ENCODE peak calls at places on chromosome 12, in five cellular contexts. Q, V, W, U and M are unnamed samples.
A peak's percentile ranks its signal among the peaks of the same experiment; 100 is the strongest.

GRCh38 chr12:71636704-71637115 is 26.9 kb downstream of the ZFC3H1 start:
- DNase-seq in Q (no peak), V (no peak), W (peak; percentile 76), U (peak; percentile 62), M (peak; percentile 61)

GRCh38 chr12:2737656-2738241 is 57.0 kb upstream of the FKBP4 start:
- DNase-seq in Q (no peak), V (no peak), W (no peak), U (no peak), M (no peak)

GRCh38 chr12:27771470-27772327 is 8.3 kb upstream of the KLHL42 start:
- DNase-seq in Q (no peak), V (no peak), W (no peak), U (no peak), M (no peak)

GRCh38 chr12:4828176-4828575 is 81.5 kb upstream of the KCNA1 start:
- DNase-seq in Q (no peak), V (no peak), W (no peak), U (no peak), M (no peak)

GRCh38 chr12:54572881-54573280 is 15.6 kb downstream of the PPP1R1A start:
- DNase-seq in Q (no peak), V (no peak), W (no peak), U (no peak), M (no peak)

GRCh38 chr12:116898675-116899074 is 12.1 kb upstream of the FBXW8 start:
- DNase-seq in Q (no peak), V (no peak), W (no peak), U (no peak), M (no peak)

GRCh38 chr12:47751561-47751960 is 7.1 kb downstream of the RAPGEF3 start:
- DNase-seq in Q (no peak), V (no peak), W (no peak), U (no peak), M (no peak)

GRCh38 chr12:78483767-78484315 is 380.7 kb upstream of the SYT1 start:
- DNase-seq in Q (no peak), V (no peak), W (no peak), U (no peak), M (no peak)

GRCh38 chr12:92502417-92503028 is 200.3 kb upstream of the PLEKHG7 start:
- DNase-seq in Q (peak; percentile 28), V (no peak), W (peak; percentile 50), U (no peak), M (no peak)

GRCh38 chr12:124588689-124589318 is 21.4 kb upstream of the NCOR2 start:
- DNase-seq in Q (no peak), V (no peak), W (no peak), U (peak; percentile 87), M (no peak)

GRCh38 chr12:105099355-105099754 is 8.2 kb upstream of the WASHC4 start:
- DNase-seq in Q (no peak), V (no peak), W (no peak), U (no peak), M (no peak)

GRCh38 chr12:93519859-93520258 is 52.5 kb downstream of the MRPL42 start:
- DNase-seq in Q (no peak), V (no peak), W (no peak), U (no peak), M (no peak)

GRCh38 chr12:93518725-93519124 is 51.4 kb downstream of the MRPL42 start:
- DNase-seq in Q (no peak), V (no peak), W (no peak), U (peak; percentile 73), M (no peak)

GRCh38 chr12:93521225-93521854 is 51.1 kb upstream of the SOCS2 start:
- DNase-seq in Q (no peak), V (peak; percentile 72), W (no peak), U (peak; percentile 41), M (no peak)

GRCh38 chr12:93524386-93525133 is 47.9 kb upstream of the SOCS2 start:
- DNase-seq in Q (no peak), V (peak; percentile 34), W (no peak), U (no peak), M (no peak)

DNA sequence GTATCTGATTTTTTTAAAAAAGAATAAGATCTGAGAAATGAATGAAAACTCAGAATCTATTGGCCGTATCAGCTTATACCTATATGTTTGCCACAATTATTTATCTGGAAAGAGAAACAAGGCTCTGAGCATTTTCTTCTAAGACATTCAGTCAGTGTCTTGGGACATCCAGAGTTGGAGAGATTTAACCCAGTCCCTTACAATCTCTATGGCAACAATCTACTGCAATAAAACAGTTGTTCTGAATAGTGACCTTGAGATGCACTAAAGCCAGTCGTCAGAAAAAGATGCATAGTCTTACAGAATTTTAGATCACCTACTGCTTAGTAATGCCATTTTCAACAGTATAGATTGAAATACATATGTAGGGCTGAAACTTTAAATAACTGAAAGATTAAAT is 52.0 kb upstream of the SOCS2 start:
- DNase-seq in Q (no peak), V (no peak), W (no peak), U (no peak), M (peak; percentile 16)
- H3K4me1 ChIP-seq in Q (no peaks in the 10 kb centered on the region), V (no peaks in the 10 kb centered on the region), W (no peaks in the 10 kb centered on the region), U (no peaks in the 10 kb centered on the region), M (no peaks in the 10 kb centered on the region)

GRCh38 chr12:133222211-133222610 is 13.5 kb downstream of the ANHX start:
- DNase-seq in Q (no peak), V (no peak), W (no peak), U (no peak), M (no peak)
- H3K9me3 ChIP-seq in Q (no peaks in the 10 kb centered on the region), V (peaks cover 94% of the 10 kb centered on the region), W (no peaks in the 10 kb centered on the region), U (no peaks in the 10 kb centered on the region), M (no peaks in the 10 kb centered on the region)

DNA sequence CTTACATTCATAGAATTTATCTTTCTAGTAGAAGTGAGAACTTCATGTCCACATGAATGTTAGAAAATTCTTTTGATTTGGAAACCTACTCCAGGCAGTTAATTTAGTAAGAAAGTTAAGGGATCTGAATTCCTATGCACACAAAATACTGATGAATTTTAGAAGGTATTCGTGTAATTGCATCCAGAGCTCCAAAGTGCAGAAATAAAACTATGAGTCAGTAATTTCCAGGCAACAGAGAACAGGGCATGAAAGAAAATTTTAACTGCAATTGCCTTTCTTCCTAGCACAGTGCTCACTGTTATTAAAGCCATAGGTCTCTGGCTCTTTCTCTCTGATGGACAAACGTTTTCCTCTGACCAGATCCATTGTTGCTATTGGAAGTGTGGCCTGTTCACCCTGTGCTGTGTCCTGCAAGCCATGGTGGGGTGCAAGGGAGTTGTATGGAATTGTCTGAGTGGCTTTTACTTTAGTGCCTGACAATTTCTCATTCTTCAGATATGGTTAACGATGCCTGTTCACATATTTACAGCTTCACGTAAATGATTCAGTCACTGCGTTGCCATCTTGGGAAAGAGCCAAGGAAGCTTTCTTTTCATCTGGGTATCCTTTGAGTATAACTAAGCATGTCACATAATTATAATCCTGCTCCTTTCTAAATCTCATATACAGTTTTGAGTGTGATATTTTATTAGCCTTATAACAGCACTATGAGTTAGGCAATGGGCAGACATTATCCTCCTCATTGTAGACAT is 145.1 kb downstream of the ACSS3 start:
- DNase-seq in Q (no peak), V (no peak), W (no peak), U (peak; percentile 58), M (no peak)
- H3K4me3 ChIP-seq in Q (no peak overlapping the region), V (no peak overlapping the region), W (no peak overlapping the region), U (no peak overlapping the region), M (no peak overlapping the region)

GRCh38 chr12:790253-790563 is 37.8 kb downstream of the WNK1 start:
- DNase-seq in Q (no peak), V (no peak), W (no peak), U (no peak), M (no peak)
- H3K4me1 ChIP-seq in Q (peaks cover 30% of the 10 kb centered on the region), V (peaks cover 23% of the 10 kb centered on the region), W (no peaks in the 10 kb centered on the region), U (peaks cover 3% of the 10 kb centered on the region), M (peaks cover 9% of the 10 kb centered on the region)

GRCh38 chr12:131927110-131928079 is 1.7 kb upstream of the PUS1 start:
- DNase-seq in Q (peak; percentile 27), V (no peak), W (no peak), U (no peak), M (no peak)
- H3K9me3 ChIP-seq in Q (no peaks in the 10 kb centered on the region), V (no peaks in the 10 kb centered on the region), W (no peaks in the 10 kb centered on the region), U (no peaks in the 10 kb centered on the region), M (no peaks in the 10 kb centered on the region)

GRCh38 chr12:23197266-23197665 is 572.3 kb downstream of the ETNK1 start:
- DNase-seq in Q (no peak), V (no peak), W (no peak), U (peak; percentile 24), M (no peak)
- H3K4me3 ChIP-seq in Q (no peak overlapping the region), V (no peak overlapping the region), W (no peak overlapping the region), U (no peak overlapping the region), M (no peak overlapping the region)

GRCh38 chr12:6208140-6208539 is 7.9 kb downstream of the CD9 start:
- DNase-seq in Q (no peak), V (no peak), W (no peak), U (no peak), M (no peak)
- H3K4me1 ChIP-seq in Q (peaks cover 2% of the 10 kb centered on the region), V (peaks cover 60% of the 10 kb centered on the region), W (peaks cover 39% of the 10 kb centered on the region), U (peaks cover 14% of the 10 kb centered on the region), M (peaks cover 7% of the 10 kb centered on the region)

DNA sequence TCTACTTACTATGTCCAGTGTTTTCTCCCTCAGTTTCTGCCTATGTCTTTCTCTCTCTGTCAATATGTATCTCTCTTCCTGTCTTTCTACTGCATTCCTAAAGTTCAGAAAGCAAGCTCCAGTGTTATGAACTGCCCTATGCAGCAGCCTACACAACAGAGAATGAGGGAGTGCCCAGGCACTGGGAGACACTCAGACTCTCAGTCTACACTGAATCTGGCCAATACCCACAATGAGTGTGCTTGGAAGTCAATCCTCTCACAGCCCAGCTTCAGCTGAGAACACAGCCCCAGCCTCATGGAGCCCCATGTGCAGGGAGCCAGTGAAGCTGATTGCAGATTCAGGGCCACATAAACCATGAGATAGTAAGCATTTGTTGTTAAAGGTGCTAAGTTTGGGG is 128.7 kb downstream of the ALG10 start:
- DNase-seq in Q (no peak), V (no peak), W (no peak), U (no peak), M (no peak)
- H3K9me3 ChIP-seq in Q (no peaks in the 10 kb centered on the region), V (no peaks in the 10 kb centered on the region), W (no peaks in the 10 kb centered on the region), U (no peaks in the 10 kb centered on the region), M (peaks cover 2% of the 10 kb centered on the region)

DNA sequence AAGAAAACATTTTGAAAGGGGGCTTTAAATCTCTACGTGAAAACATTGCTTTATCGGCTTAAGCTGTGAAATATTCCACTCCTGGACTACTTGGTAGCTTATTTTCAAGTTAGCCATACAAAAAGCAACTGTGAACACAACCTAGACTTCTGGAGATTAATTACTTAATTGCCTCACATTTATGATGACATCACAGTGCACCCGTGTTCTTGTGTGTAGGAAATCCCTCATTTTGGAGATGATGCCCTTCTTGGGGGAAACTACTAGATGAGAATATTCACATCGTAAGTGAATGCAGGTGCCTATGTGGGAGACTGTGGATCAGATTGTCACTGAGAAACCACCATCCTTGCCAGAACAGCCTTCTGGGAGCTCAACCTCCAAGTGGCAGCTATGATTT is 10.5 kb upstream of the B4GALNT3 start:
- DNase-seq in Q (no peak), V (no peak), W (no peak), U (no peak), M (no peak)
- H3K4me3 ChIP-seq in Q (no peak overlapping the region), V (no peak overlapping the region), W (no peak overlapping the region), U (no peak overlapping the region), M (no peak overlapping the region)